ENCODE peak calls at places on chromosome 1, in four cellular contexts. One of them, this sample, is unnamed.

GRCh38 chr1:160637821-160638539 is 8.9 kb downstream of the SLAMF1 start:
- DNase-seq in SK-N-SH: no peak
- DNase-seq in K562: no peak
- DNase-seq in HepG2: peak
- DNase-seq in this sample: no peak

GRCh38 chr1:235720544-235720943 is 71.0 kb upstream of the GNG4 start:
- DNase-seq in SK-N-SH: no peak
- DNase-seq in K562: no peak
- DNase-seq in HepG2: no peak
- DNase-seq in this sample: no peak

GRCh38 chr1:215718888-215719287 is 151.8 kb downstream of the KCTD3 start:
- DNase-seq in SK-N-SH: no peak
- DNase-seq in HepG2: no peak
- DNase-seq in K562: no peak
- DNase-seq in this sample: no peak

GRCh38 chr1:18347559-18347958 is 133.2 kb upstream of the KLHDC7A start:
- DNase-seq in HepG2: no peak
- DNase-seq in K562: no peak
- DNase-seq in SK-N-SH: no peak
- DNase-seq in this sample: no peak

GRCh38 chr1:207868252-207868768 is 42.6 kb downstream of the CD34 start:
- DNase-seq in SK-N-SH: peak
- DNase-seq in HepG2: no peak
- DNase-seq in K562: peak
- DNase-seq in this sample: no peak

GRCh38 chr1:17433261-17433660 is 6.2 kb downstream of the RCC2 start:
- DNase-seq in SK-N-SH: no peak
- DNase-seq in HepG2: no peak
- DNase-seq in K562: no peak
- DNase-seq in this sample: no peak

GRCh38 chr1:206908038-206908437 is 10.8 kb downstream of the IL24 start:
- DNase-seq in HepG2: no peak
- DNase-seq in SK-N-SH: no peak
- DNase-seq in K562: no peak
- DNase-seq in this sample: no peak

GRCh38 chr1:212703991-212704564 is 4.4 kb upstream of the BATF3 start:
- DNase-seq in HepG2: no peak
- DNase-seq in K562: no peak
- DNase-seq in SK-N-SH: no peak
- DNase-seq in this sample: no peak

GRCh38 chr1:193104496-193104905 is 713 bp downstream of the GLRX2 start:
- DNase-seq in K562: peak
- DNase-seq in HepG2: peak
- DNase-seq in SK-N-SH: peak
- DNase-seq in this sample: peak

GRCh38 chr1:243549108-243549507 is 293.3 kb downstream of the SDCCAG8 start:
- DNase-seq in K562: no peak
- DNase-seq in HepG2: no peak
- DNase-seq in SK-N-SH: no peak
- DNase-seq in this sample: no peak

GRCh38 chr1:38671221-38671620 is 188.4 kb downstream of the RRAGC start:
- DNase-seq in SK-N-SH: no peak
- DNase-seq in HepG2: no peak
- DNase-seq in K562: no peak
- DNase-seq in this sample: no peak

GRCh38 chr1:201737350-201738060 is 91.5 kb upstream of the IPO9 start:
- DNase-seq in K562: no peak
- DNase-seq in SK-N-SH: no peak
- DNase-seq in HepG2: no peak
- DNase-seq in this sample: no peak

GRCh38 chr1:173294853-173295252 is 87.7 kb upstream of the TNFSF4 start:
- DNase-seq in HepG2: no peak
- DNase-seq in SK-N-SH: no peak
- DNase-seq in K562: no peak
- DNase-seq in this sample: no peak

GRCh38 chr1:90381598-90381997 is 335.5 kb downstream of the BARHL2 start:
- DNase-seq in HepG2: no peak
- DNase-seq in K562: no peak
- DNase-seq in SK-N-SH: no peak
- DNase-seq in this sample: no peak

GRCh38 chr1:200971428-200971903 is 52.0 kb downstream of the KIF21B start:
- DNase-seq in SK-N-SH: no peak
- DNase-seq in K562: no peak
- DNase-seq in HepG2: no peak
- DNase-seq in this sample: no peak

GRCh38 chr1:18948048-18948912 is 8.2 kb downstream of the IFFO2 start:
- DNase-seq in HepG2: no peak
- DNase-seq in SK-N-SH: no peak
- DNase-seq in K562: no peak
- DNase-seq in this sample: no peak

GRCh38 chr1:25658791-25659431 is 42.3 kb downstream of the MAN1C1 start:
- DNase-seq in HepG2: no peak
- DNase-seq in SK-N-SH: peak
- DNase-seq in K562: no peak
- DNase-seq in this sample: no peak

GRCh38 chr1:89670168-89670567 is 37.2 kb downstream of the LRRC8C start:
- DNase-seq in K562: no peak
- DNase-seq in SK-N-SH: no peak
- DNase-seq in HepG2: no peak
- DNase-seq in this sample: no peak

GRCh38 chr1:175385316-175385715 is 192.7 kb upstream of the KIAA0040 start:
- DNase-seq in K562: no peak
- DNase-seq in SK-N-SH: no peak
- DNase-seq in HepG2: no peak
- DNase-seq in this sample: no peak

GRCh38 chr1:41161851-41162250 is 80.3 kb downstream of the SCMH1 start:
- DNase-seq in K562: no peak
- DNase-seq in SK-N-SH: no peak
- DNase-seq in HepG2: no peak
- DNase-seq in this sample: no peak

GRCh38 chr1:19322481-19322880 is 10.4 kb downstream of the SLC66A1 start:
- DNase-seq in SK-N-SH: no peak
- DNase-seq in HepG2: no peak
- DNase-seq in K562: no peak
- DNase-seq in this sample: no peak

GRCh38 chr1:244653439-244654283 is 735 bp downstream of the DESI2 start:
- DNase-seq in HepG2: peak
- DNase-seq in SK-N-SH: no peak
- DNase-seq in K562: peak
- DNase-seq in this sample: no peak

GRCh38 chr1:153534933-153535663 is 693 bp downstream of the S100A6 start:
- DNase-seq in SK-N-SH: no peak
- DNase-seq in HepG2: no peak
- DNase-seq in K562: no peak
- DNase-seq in this sample: no peak

GRCh38 chr1:30414851-30415165 is 308.6 kb downstream of the MATN1 start:
- DNase-seq in HepG2: no peak
- DNase-seq in K562: no peak
- DNase-seq in SK-N-SH: no peak
- DNase-seq in this sample: no peak

GRCh38 chr1:151542710-151543129 is 2.6 kb downstream of the TUFT1 start:
- DNase-seq in K562: no peak
- DNase-seq in HepG2: no peak
- DNase-seq in SK-N-SH: no peak
- DNase-seq in this sample: no peak

GRCh38 chr1:234971586-234972297 is 156.9 kb downstream of the TOMM20 start:
- DNase-seq in HepG2: no peak
- DNase-seq in K562: no peak
- DNase-seq in SK-N-SH: no peak
- DNase-seq in this sample: no peak

GRCh38 chr1:197928849-197929336 is 11.7 kb downstream of the LHX9 start:
- DNase-seq in K562: peak
- DNase-seq in HepG2: no peak
- DNase-seq in SK-N-SH: no peak
- DNase-seq in this sample: no peak

GRCh38 chr1:29933110-29933509 is 696.8 kb downstream of the PTPRU start:
- DNase-seq in SK-N-SH: no peak
- DNase-seq in K562: no peak
- DNase-seq in HepG2: no peak
- DNase-seq in this sample: no peak

GRCh38 chr1:170663441-170664282 is at the start of gene PRRX1:
- DNase-seq in SK-N-SH: no peak
- DNase-seq in K562: no peak
- DNase-seq in HepG2: no peak
- DNase-seq in this sample: no peak
- TF ChIP-seq ELF1 in SK-N-SH: no peak
- TF ChIP-seq ELF1 in K562: no peak
- TF ChIP-seq ELF1 in HepG2: no peak
- TF ChIP-seq ELF1 in this sample: no peak

GRCh38 chr1:203172184-203173115 is 3.2 kb downstream of the MYBPH start:
- DNase-seq in HepG2: peak
- DNase-seq in SK-N-SH: peak
- DNase-seq in K562: peak
- DNase-seq in this sample: no peak
- H3K27ac ChIP-seq in HepG2: no peak
- H3K27ac ChIP-seq in SK-N-SH: no peak
- H3K27ac ChIP-seq in K562: no peak
- H3K27ac ChIP-seq in this sample: no peak

DNA sequence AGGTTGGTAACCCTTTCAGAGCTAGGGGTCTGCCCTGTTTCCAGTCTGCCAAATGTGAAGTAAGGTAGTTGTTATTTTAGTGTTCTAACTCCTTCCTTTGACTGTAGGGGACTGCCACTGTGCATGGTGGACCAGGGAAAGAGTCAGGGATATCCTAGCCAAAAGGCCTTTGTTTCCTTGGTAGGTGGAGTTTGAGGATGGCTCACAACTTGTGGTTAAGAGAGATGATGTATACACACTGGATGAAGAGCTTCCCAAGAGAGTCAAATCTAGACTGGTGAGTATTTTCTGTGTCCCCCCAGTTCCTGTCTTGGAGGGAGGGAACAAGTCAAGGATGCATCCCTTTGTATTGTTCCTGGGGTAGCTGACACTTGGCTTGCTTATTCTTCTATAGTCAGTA is 3.5 kb upstream of the ST3GAL3 start:
- DNase-seq in HepG2: no peak
- DNase-seq in SK-N-SH: no peak
- DNase-seq in K562: no peak
- DNase-seq in this sample: no peak
- TF ChIP-seq ELF1 in HepG2: no peak
- TF ChIP-seq ELF1 in SK-N-SH: no peak
- TF ChIP-seq ELF1 in K562: no peak
- TF ChIP-seq ELF1 in this sample: no peak

DNA sequence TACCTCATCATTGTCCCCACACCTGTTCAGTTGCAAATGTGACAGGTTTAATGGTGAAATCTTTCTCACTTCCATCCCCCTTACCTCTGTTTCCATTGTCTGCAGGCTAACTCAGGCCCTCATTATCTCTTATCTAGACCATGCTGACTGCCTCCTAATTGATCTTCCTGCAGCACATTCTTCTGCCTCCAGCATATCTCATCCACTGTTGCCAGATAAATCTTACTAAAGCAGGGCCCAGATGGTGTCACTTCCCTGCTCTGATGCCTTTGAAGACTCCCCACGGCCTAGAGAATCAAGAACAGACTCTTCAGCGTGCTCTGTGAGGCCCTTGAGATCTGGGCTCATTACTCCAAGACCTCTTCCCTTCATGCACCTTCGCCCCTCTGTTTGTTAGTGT is 230.1 kb downstream of the DUSP10 start:
- DNase-seq in K562: peak
- DNase-seq in SK-N-SH: peak
- DNase-seq in HepG2: no peak
- DNase-seq in this sample: no peak
- H3K27ac ChIP-seq in K562: no peak
- H3K27ac ChIP-seq in SK-N-SH: no peak
- H3K27ac ChIP-seq in HepG2: no peak
- H3K27ac ChIP-seq in this sample: no peak

DNA sequence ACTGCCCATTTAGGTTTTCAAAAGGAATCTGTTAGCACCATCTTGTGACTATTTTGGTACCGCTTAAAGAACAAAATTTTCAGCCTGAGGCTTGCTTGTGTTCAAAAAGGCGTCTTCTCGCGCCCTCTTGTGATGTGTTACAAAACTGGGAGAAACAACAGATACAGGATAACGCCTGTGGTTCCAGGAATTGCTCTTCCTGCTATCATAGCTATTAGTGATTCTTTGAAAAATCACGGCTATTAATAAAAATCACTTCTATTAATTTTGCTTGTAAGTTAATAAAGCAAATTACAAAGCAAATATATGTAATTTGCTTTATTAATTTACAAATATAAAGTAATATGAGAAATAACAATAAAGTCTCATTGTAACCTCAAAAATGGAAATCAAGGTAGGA is 82.2 kb upstream of the ABCD3 start:
- DNase-seq in HepG2: peak
- DNase-seq in K562: peak
- DNase-seq in SK-N-SH: peak
- DNase-seq in this sample: peak
- TF ChIP-seq ELF1 in HepG2: no peak
- TF ChIP-seq ELF1 in K562: no peak
- TF ChIP-seq ELF1 in SK-N-SH: no peak
- TF ChIP-seq ELF1 in this sample: no peak

DNA sequence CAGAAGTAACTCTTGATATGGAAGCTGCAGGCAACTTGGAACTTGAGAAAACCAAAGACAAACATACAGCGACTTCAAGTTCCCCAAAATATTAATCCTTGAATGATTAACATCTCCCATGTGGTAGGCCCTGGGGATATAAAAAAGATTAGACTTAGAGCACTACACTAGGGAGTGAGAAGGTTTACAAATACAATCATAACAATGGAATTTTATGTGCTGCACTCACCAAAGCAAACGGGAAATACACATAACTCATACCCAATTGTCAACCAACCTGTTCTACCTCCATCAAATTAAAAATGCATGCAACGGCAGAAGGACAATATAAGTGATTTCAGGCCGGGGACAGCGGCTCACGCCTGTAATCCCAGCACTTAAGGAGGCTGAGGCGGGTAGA is 3.7 kb downstream of the SMYD3 start:
- DNase-seq in HepG2: no peak
- DNase-seq in K562: no peak
- DNase-seq in SK-N-SH: no peak
- DNase-seq in this sample: no peak
- H3K27ac ChIP-seq in HepG2: no peak
- H3K27ac ChIP-seq in K562: no peak
- H3K27ac ChIP-seq in SK-N-SH: no peak
- H3K27ac ChIP-seq in this sample: no peak

GRCh38 chr1:221869759-221870158 is 127.9 kb upstream of the DUSP10 start:
- DNase-seq in HepG2: no peak
- DNase-seq in K562: no peak
- DNase-seq in SK-N-SH: no peak
- DNase-seq in this sample: no peak
- TF ChIP-seq ELF1 in HepG2: no peak
- TF ChIP-seq ELF1 in K562: no peak
- TF ChIP-seq ELF1 in SK-N-SH: no peak
- TF ChIP-seq ELF1 in this sample: no peak